ENCODE peak calls at places on chromosome 2, in five cellular contexts. One of them, this sample, is unnamed.
A peak's percentile ranks its signal among the peaks of the same experiment; 100 is the strongest.

GRCh38 chr2:30421551-30422436 is 25.3 kb upstream of the LCLAT1 start:
- DNase-seq in thyroid gland: no peak
- DNase-seq in adrenal gland: no peak
- DNase-seq in ovary: no peak
- DNase-seq in CD8-positive, alpha-beta T cell: no peak
- DNase-seq in this sample: no peak

GRCh38 chr2:100197643-100198153 is 55.3 kb upstream of the AFF3 start:
- DNase-seq in thyroid gland: peak; percentile 88
- DNase-seq in adrenal gland: peak; percentile 59
- DNase-seq in ovary: peak; percentile 87
- DNase-seq in CD8-positive, alpha-beta T cell: no peak
- DNase-seq in this sample: peak; percentile 50

GRCh38 chr2:12194936-12195335 is 448.5 kb downstream of the LPIN1 start:
- DNase-seq in thyroid gland: no peak
- DNase-seq in adrenal gland: no peak
- DNase-seq in ovary: no peak
- DNase-seq in CD8-positive, alpha-beta T cell: no peak
- DNase-seq in this sample: no peak

GRCh38 chr2:231200805-231201474 is 2.5 kb downstream of the ARMC9 start:
- DNase-seq in thyroid gland: no peak
- DNase-seq in adrenal gland: no peak
- DNase-seq in ovary: no peak
- DNase-seq in CD8-positive, alpha-beta T cell: no peak
- DNase-seq in this sample: no peak

GRCh38 chr2:73294239-73294638 is 891 bp upstream of the EGR4 start:
- DNase-seq in thyroid gland: no peak
- DNase-seq in adrenal gland: no peak
- DNase-seq in ovary: no peak
- DNase-seq in CD8-positive, alpha-beta T cell: no peak
- DNase-seq in this sample: no peak

GRCh38 chr2:228901531-228901930 is 369.6 kb downstream of the PID1 start:
- DNase-seq in thyroid gland: no peak
- DNase-seq in adrenal gland: no peak
- DNase-seq in ovary: no peak
- DNase-seq in CD8-positive, alpha-beta T cell: no peak
- DNase-seq in this sample: no peak

GRCh38 chr2:148560501-148560900 is 84.0 kb upstream of the EPC2 start:
- DNase-seq in thyroid gland: no peak
- DNase-seq in adrenal gland: peak; percentile 21
- DNase-seq in ovary: no peak
- DNase-seq in CD8-positive, alpha-beta T cell: no peak
- DNase-seq in this sample: no peak

GRCh38 chr2:147925886-147926285 is 81.1 kb downstream of the ACVR2A start:
- DNase-seq in thyroid gland: no peak
- DNase-seq in adrenal gland: no peak
- DNase-seq in ovary: no peak
- DNase-seq in CD8-positive, alpha-beta T cell: no peak
- DNase-seq in this sample: no peak

GRCh38 chr2:236503100-236503499 is 66.5 kb upstream of the ACKR3 start:
- DNase-seq in thyroid gland: peak; percentile 25
- DNase-seq in adrenal gland: no peak
- DNase-seq in ovary: no peak
- DNase-seq in CD8-positive, alpha-beta T cell: no peak
- DNase-seq in this sample: no peak
- TF ChIP-seq CTCF in thyroid gland: peak; percentile 24
- TF ChIP-seq CTCF in adrenal gland: no peak
- TF ChIP-seq CTCF in ovary: no peak
- TF ChIP-seq CTCF in CD8-positive, alpha-beta T cell: no peak
- TF ChIP-seq CTCF in this sample: peak; percentile 8

GRCh38 chr2:209875270-209875669 is 103.6 kb downstream of the UNC80 start:
- DNase-seq in thyroid gland: no peak
- DNase-seq in adrenal gland: no peak
- DNase-seq in ovary: no peak
- DNase-seq in CD8-positive, alpha-beta T cell: no peak
- DNase-seq in this sample: no peak

GRCh38 chr2:209876211-209876610 is 104.6 kb downstream of the UNC80 start:
- DNase-seq in thyroid gland: no peak
- DNase-seq in adrenal gland: no peak
- DNase-seq in ovary: no peak
- DNase-seq in CD8-positive, alpha-beta T cell: no peak
- DNase-seq in this sample: no peak

DNA sequence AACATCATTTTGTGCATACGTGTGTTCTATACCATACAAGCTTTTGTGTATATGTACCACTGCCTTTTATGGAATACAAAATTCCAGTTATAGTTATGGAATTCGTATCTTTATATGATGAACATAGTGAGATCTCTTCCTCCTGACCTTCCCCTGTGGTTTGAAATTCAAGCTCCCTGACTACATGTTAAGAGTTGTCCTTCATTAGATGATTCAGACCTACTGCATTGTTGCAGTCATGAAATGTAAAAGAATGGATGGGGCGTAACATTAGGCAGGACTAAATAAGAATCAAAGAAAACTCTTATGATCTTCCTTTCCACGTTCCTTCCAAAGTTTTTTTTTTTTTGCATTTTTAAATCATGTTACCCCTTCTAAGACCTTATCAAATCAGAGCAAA is 107.1 kb downstream of the UNC80 start:
- DNase-seq in thyroid gland: no peak
- DNase-seq in adrenal gland: no peak
- DNase-seq in ovary: no peak
- DNase-seq in CD8-positive, alpha-beta T cell: no peak
- DNase-seq in this sample: no peak
- H3K9me3 ChIP-seq in thyroid gland: no peaks in the 10 kb centered on the region
- H3K9me3 ChIP-seq in adrenal gland: no peaks in the 10 kb centered on the region
- H3K9me3 ChIP-seq in ovary: no peaks in the 10 kb centered on the region
- H3K9me3 ChIP-seq in CD8-positive, alpha-beta T cell: no peaks in the 10 kb centered on the region
- H3K9me3 ChIP-seq in this sample: no peaks in the 10 kb centered on the region

GRCh38 chr2:101779190-101779589 is 81.7 kb downstream of the MAP4K4 start:
- DNase-seq in thyroid gland: no peak
- DNase-seq in adrenal gland: no peak
- DNase-seq in ovary: no peak
- DNase-seq in CD8-positive, alpha-beta T cell: no peak
- DNase-seq in this sample: no peak
- H3K4me3 ChIP-seq in thyroid gland: no peak overlapping the region
- H3K4me3 ChIP-seq in adrenal gland: no peak overlapping the region
- H3K4me3 ChIP-seq in ovary: no peak overlapping the region
- H3K4me3 ChIP-seq in CD8-positive, alpha-beta T cell: no peak overlapping the region
- H3K4me3 ChIP-seq in this sample: no peak overlapping the region

GRCh38 chr2:76867854-76868253 is 654.3 kb downstream of the LRRTM4 start:
- DNase-seq in thyroid gland: no peak
- DNase-seq in adrenal gland: no peak
- DNase-seq in ovary: no peak
- DNase-seq in CD8-positive, alpha-beta T cell: no peak
- DNase-seq in this sample: no peak

GRCh38 chr2:76866464-76866863 is 655.7 kb downstream of the LRRTM4 start:
- DNase-seq in thyroid gland: no peak
- DNase-seq in adrenal gland: no peak
- DNase-seq in ovary: no peak
- DNase-seq in CD8-positive, alpha-beta T cell: no peak
- DNase-seq in this sample: no peak

GRCh38 chr2:76861708-76862107 is 660.5 kb downstream of the LRRTM4 start:
- DNase-seq in thyroid gland: no peak
- DNase-seq in adrenal gland: no peak
- DNase-seq in ovary: no peak
- DNase-seq in CD8-positive, alpha-beta T cell: no peak
- DNase-seq in this sample: no peak

DNA sequence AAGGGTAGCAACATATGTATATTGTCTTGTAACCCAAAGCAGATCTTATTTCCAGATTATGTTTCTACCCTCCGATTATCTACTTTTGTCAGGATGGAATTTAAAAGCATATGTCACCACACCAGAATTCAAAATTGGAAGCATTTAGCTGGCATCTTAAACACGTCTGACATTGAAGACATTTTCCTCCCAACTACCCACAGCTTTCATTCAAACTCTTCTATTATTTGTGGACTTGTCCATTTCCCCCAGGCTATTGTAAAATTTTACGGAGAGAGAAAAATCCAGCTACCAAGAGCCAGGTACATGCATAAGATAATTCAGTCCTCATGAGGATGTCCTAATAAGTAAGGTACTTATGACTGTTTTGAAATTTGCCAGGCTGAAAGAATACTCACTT is 659.3 kb downstream of the LRRTM4 start:
- DNase-seq in thyroid gland: no peak
- DNase-seq in adrenal gland: no peak
- DNase-seq in ovary: no peak
- DNase-seq in CD8-positive, alpha-beta T cell: no peak
- DNase-seq in this sample: no peak
- TF ChIP-seq CTCF in thyroid gland: no peak
- TF ChIP-seq CTCF in adrenal gland: no peak
- TF ChIP-seq CTCF in ovary: no peak
- TF ChIP-seq CTCF in CD8-positive, alpha-beta T cell: no peak
- TF ChIP-seq CTCF in this sample: no peak

GRCh38 chr2:237651761-237652160 is 24.4 kb downstream of the LRRFIP1 start:
- DNase-seq in thyroid gland: no peak
- DNase-seq in adrenal gland: no peak
- DNase-seq in ovary: no peak
- DNase-seq in CD8-positive, alpha-beta T cell: no peak
- DNase-seq in this sample: no peak

GRCh38 chr2:237652181-237652580 is 24.8 kb downstream of the LRRFIP1 start:
- DNase-seq in thyroid gland: no peak
- DNase-seq in adrenal gland: peak; percentile 54
- DNase-seq in ovary: no peak
- DNase-seq in CD8-positive, alpha-beta T cell: no peak
- DNase-seq in this sample: no peak

GRCh38 chr2:237652854-237653253 is 25.5 kb downstream of the LRRFIP1 start:
- DNase-seq in thyroid gland: no peak
- DNase-seq in adrenal gland: no peak
- DNase-seq in ovary: no peak
- DNase-seq in CD8-positive, alpha-beta T cell: no peak
- DNase-seq in this sample: no peak

GRCh38 chr2:237657063-237657462 is 29.7 kb downstream of the LRRFIP1 start:
- DNase-seq in thyroid gland: no peak
- DNase-seq in adrenal gland: no peak
- DNase-seq in ovary: no peak
- DNase-seq in CD8-positive, alpha-beta T cell: no peak
- DNase-seq in this sample: no peak

GRCh38 chr2:237653791-237654558 is 26.6 kb downstream of the LRRFIP1 start:
- DNase-seq in thyroid gland: no peak
- DNase-seq in adrenal gland: no peak
- DNase-seq in ovary: no peak
- DNase-seq in CD8-positive, alpha-beta T cell: no peak
- DNase-seq in this sample: no peak
- H3K9me3 ChIP-seq in thyroid gland: no peaks in the 10 kb centered on the region
- H3K9me3 ChIP-seq in adrenal gland: no peaks in the 10 kb centered on the region
- H3K9me3 ChIP-seq in ovary: no peaks in the 10 kb centered on the region
- H3K9me3 ChIP-seq in CD8-positive, alpha-beta T cell: no peaks in the 10 kb centered on the region
- H3K9me3 ChIP-seq in this sample: no peaks in the 10 kb centered on the region

GRCh38 chr2:196987654-196988364 is 61.3 kb upstream of the PGAP1 start:
- DNase-seq in thyroid gland: no peak
- DNase-seq in adrenal gland: peak; percentile 45
- DNase-seq in ovary: no peak
- DNase-seq in CD8-positive, alpha-beta T cell: no peak
- DNase-seq in this sample: no peak
- H3K4me3 ChIP-seq in thyroid gland: no peak overlapping the region
- H3K4me3 ChIP-seq in adrenal gland: no peak overlapping the region
- H3K4me3 ChIP-seq in ovary: no peak overlapping the region
- H3K4me3 ChIP-seq in CD8-positive, alpha-beta T cell: no peak overlapping the region
- H3K4me3 ChIP-seq in this sample: no peak overlapping the region

GRCh38 chr2:24885221-24886113 is 34.6 kb downstream of the ADCY3 start:
- DNase-seq in thyroid gland: peak; percentile 30
- DNase-seq in adrenal gland: no peak
- DNase-seq in ovary: no peak
- DNase-seq in CD8-positive, alpha-beta T cell: no peak
- DNase-seq in this sample: no peak
- TF ChIP-seq CTCF in thyroid gland: no peak
- TF ChIP-seq CTCF in adrenal gland: no peak
- TF ChIP-seq CTCF in ovary: no peak
- TF ChIP-seq CTCF in CD8-positive, alpha-beta T cell: no peak
- TF ChIP-seq CTCF in this sample: no peak

GRCh38 chr2:194610297-194610696 is 1046.7 kb upstream of the SLC39A10 start:
- DNase-seq in thyroid gland: no peak
- DNase-seq in adrenal gland: no peak
- DNase-seq in ovary: no peak
- DNase-seq in CD8-positive, alpha-beta T cell: no peak
- DNase-seq in this sample: no peak
- H3K9me3 ChIP-seq in thyroid gland: no peaks in the 10 kb centered on the region
- H3K9me3 ChIP-seq in adrenal gland: no peaks in the 10 kb centered on the region
- H3K9me3 ChIP-seq in ovary: no peaks in the 10 kb centered on the region
- H3K9me3 ChIP-seq in CD8-positive, alpha-beta T cell: no peaks in the 10 kb centered on the region
- H3K9me3 ChIP-seq in this sample: no peaks in the 10 kb centered on the region

DNA sequence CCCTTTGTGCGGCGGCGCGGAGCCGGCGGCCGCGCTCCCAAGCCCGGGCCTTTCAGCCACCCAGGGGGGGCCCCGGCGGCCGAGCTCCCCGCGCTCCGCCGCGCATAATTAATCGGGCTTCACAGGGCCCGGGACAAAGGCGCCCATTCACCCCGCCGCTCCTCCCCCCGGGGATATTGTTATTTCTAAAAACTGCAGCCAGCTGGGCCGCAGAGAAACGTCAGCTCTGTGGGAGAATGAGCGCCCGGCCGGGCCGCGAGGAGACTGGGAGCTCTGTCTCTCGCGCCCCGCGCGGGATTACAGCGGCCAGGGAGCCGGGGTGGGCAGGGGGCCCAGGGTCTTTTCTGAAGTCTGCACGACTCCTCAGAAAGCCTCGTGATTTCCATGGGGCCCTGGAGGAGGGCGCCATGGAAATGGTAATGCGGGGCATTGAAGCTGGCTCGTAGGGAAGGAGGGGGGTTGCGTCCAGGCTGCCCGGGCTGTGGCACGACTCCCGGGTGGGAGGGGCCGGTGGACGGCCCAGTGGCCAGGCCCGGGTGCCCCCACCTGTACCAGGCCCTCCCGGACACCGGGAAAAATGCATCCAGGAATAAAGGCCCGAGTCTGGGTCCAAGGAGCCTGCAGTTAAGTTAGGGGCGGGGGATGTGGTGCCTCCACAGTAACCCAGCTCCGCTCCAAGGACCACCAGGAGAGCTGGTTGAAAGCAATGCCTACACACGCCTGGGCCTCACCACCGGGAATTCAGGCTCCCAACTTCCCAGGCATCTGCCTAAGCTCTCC is 125.3 kb downstream of the ZFP36L2 start:
- DNase-seq in thyroid gland: peak; percentile 66
- DNase-seq in adrenal gland: peak; percentile 45
- DNase-seq in ovary: peak; percentile 69
- DNase-seq in CD8-positive, alpha-beta T cell: no peak
- DNase-seq in this sample: peak; percentile 85
- H3K4me3 ChIP-seq in thyroid gland: peak overlapping the region; percentile 20
- H3K4me3 ChIP-seq in adrenal gland: no peak overlapping the region
- H3K4me3 ChIP-seq in ovary: peak overlapping the region; percentile 24
- H3K4me3 ChIP-seq in CD8-positive, alpha-beta T cell: no peak overlapping the region
- H3K4me3 ChIP-seq in this sample: peak overlapping the region; percentile 60